ENCODE peak calls at places on chromosome 3, in four cellular contexts. One of them, this sample, is unnamed. For H3K27me3, the result is how much of the 10 kb centered on the place peaks cover.

GRCh38 chr3:149234671-149235245 is 13.1 kb upstream of the CP start:
- DNase-seq in tibial nerve: no peak
- DNase-seq in lung: no peak
- DNase-seq in right lobe of liver: no peak
- DNase-seq in this sample: no peak

GRCh38 chr3:42742688-42743087 is 30.4 kb downstream of the CCDC13 start:
- DNase-seq in tibial nerve: no peak
- DNase-seq in lung: no peak
- DNase-seq in right lobe of liver: no peak
- DNase-seq in this sample: peak

GRCh38 chr3:21672303-21672702 is 78.7 kb downstream of the ZNF385D start:
- DNase-seq in tibial nerve: no peak
- DNase-seq in lung: no peak
- DNase-seq in right lobe of liver: no peak
- DNase-seq in this sample: no peak

GRCh38 chr3:139108253-139108969 is 63.7 kb upstream of the PRR23C start:
- DNase-seq in tibial nerve: no peak
- DNase-seq in lung: peak
- DNase-seq in right lobe of liver: no peak
- DNase-seq in this sample: no peak

GRCh38 chr3:171204942-171205341 is 178.4 kb upstream of the SLC2A2 start:
- DNase-seq in tibial nerve: no peak
- DNase-seq in lung: no peak
- DNase-seq in right lobe of liver: no peak
- DNase-seq in this sample: no peak

GRCh38 chr3:33067484-33067883 is 29.5 kb downstream of the GLB1 start:
- DNase-seq in tibial nerve: no peak
- DNase-seq in lung: no peak
- DNase-seq in right lobe of liver: no peak
- DNase-seq in this sample: no peak

GRCh38 chr3:169634618-169635236 is 28.8 kb downstream of the MECOM start:
- DNase-seq in tibial nerve: no peak
- DNase-seq in lung: peak
- DNase-seq in right lobe of liver: no peak
- DNase-seq in this sample: no peak

GRCh38 chr3:28903171-28903601 is 377.7 kb upstream of the RBMS3 start:
- DNase-seq in tibial nerve: no peak
- DNase-seq in lung: no peak
- DNase-seq in right lobe of liver: no peak
- DNase-seq in this sample: peak

GRCh38 chr3:130896101-130896500 is 2.2 kb downstream of the ATP2C1 start:
- DNase-seq in tibial nerve: no peak
- DNase-seq in lung: no peak
- DNase-seq in right lobe of liver: no peak
- DNase-seq in this sample: no peak

GRCh38 chr3:135458539-135458938 is 507.0 kb upstream of the PPP2R3A start:
- DNase-seq in tibial nerve: no peak
- DNase-seq in lung: no peak
- DNase-seq in right lobe of liver: no peak
- DNase-seq in this sample: no peak
- H3K27me3 ChIP-seq in tibial nerve: under half
- H3K27me3 ChIP-seq in lung: under half
- H3K27me3 ChIP-seq in right lobe of liver: under half
- H3K27me3 ChIP-seq in this sample: under half

GRCh38 chr3:122992138-122992537 is 35.4 kb downstream of the SEMA5B start:
- DNase-seq in tibial nerve: no peak
- DNase-seq in lung: no peak
- DNase-seq in right lobe of liver: no peak
- DNase-seq in this sample: no peak
- H3K27me3 ChIP-seq in tibial nerve: under half
- H3K27me3 ChIP-seq in lung: under half
- H3K27me3 ChIP-seq in right lobe of liver: under half
- H3K27me3 ChIP-seq in this sample: under half

GRCh38 chr3:160224256-160224655 is 966 bp upstream of the C3orf80 start:
- DNase-seq in tibial nerve: no peak
- DNase-seq in lung: no peak
- DNase-seq in right lobe of liver: no peak
- DNase-seq in this sample: no peak
- H3K27me3 ChIP-seq in tibial nerve: under half
- H3K27me3 ChIP-seq in lung: under half
- H3K27me3 ChIP-seq in right lobe of liver: under half
- H3K27me3 ChIP-seq in this sample: under half

GRCh38 chr3:10762116-10762515 is 53.9 kb upstream of the SLC6A11 start:
- DNase-seq in tibial nerve: no peak
- DNase-seq in lung: no peak
- DNase-seq in right lobe of liver: no peak
- DNase-seq in this sample: no peak
- H3K27me3 ChIP-seq in tibial nerve: under half
- H3K27me3 ChIP-seq in lung: under half
- H3K27me3 ChIP-seq in right lobe of liver: under half
- H3K27me3 ChIP-seq in this sample: under half

DNA sequence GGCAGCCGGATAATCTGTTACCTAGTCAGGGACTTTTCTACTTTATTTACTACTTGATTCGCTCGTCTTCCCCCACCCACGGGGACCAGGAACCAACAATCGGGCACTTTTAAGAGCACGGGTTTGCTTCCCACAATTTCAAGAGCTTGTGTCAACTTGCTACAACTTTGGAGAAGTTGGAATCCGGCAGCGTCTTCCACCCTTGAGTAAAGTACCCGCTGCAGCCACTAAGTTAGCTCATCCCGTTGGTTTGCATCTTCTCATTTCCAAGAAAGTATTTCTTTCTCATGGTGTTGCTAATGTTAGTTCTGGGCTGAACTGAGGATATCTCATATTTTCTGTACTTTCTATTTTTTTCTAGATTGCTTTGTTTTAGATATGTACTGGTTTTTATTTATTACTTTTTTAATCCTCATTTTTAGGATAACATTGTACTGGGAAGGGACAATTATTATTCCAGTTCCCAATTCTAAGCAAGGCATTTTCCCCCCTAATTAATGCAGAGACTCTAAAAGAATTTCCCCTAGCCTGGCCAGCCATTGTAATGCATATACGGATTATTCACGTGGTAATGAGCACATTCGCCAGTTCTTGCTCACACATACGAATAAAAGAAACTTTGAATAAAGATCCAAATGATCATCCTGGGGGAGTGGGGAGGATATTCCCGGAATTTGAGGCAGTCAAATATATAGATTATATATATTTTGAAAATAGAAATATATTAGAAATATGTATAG is 4.0 kb downstream of the SOX2 start:
- DNase-seq in tibial nerve: no peak
- DNase-seq in lung: no peak
- DNase-seq in right lobe of liver: no peak
- DNase-seq in this sample: no peak
- H3K27me3 ChIP-seq in tibial nerve: under half
- H3K27me3 ChIP-seq in lung: under half
- H3K27me3 ChIP-seq in right lobe of liver: half or more
- H3K27me3 ChIP-seq in this sample: half or more

GRCh38 chr3:62379206-62379834 is 6.0 kb upstream of the FEZF2 start:
- DNase-seq in tibial nerve: no peak
- DNase-seq in lung: no peak
- DNase-seq in right lobe of liver: no peak
- DNase-seq in this sample: no peak
- H3K27me3 ChIP-seq in tibial nerve: under half
- H3K27me3 ChIP-seq in lung: under half
- H3K27me3 ChIP-seq in right lobe of liver: under half
- H3K27me3 ChIP-seq in this sample: under half

GRCh38 chr3:128427175-128427857 is 39.4 kb downstream of the DNAJB8 start:
- DNase-seq in tibial nerve: no peak
- DNase-seq in lung: no peak
- DNase-seq in right lobe of liver: no peak
- DNase-seq in this sample: no peak
- H3K27me3 ChIP-seq in tibial nerve: under half
- H3K27me3 ChIP-seq in lung: under half
- H3K27me3 ChIP-seq in right lobe of liver: under half
- H3K27me3 ChIP-seq in this sample: under half

DNA sequence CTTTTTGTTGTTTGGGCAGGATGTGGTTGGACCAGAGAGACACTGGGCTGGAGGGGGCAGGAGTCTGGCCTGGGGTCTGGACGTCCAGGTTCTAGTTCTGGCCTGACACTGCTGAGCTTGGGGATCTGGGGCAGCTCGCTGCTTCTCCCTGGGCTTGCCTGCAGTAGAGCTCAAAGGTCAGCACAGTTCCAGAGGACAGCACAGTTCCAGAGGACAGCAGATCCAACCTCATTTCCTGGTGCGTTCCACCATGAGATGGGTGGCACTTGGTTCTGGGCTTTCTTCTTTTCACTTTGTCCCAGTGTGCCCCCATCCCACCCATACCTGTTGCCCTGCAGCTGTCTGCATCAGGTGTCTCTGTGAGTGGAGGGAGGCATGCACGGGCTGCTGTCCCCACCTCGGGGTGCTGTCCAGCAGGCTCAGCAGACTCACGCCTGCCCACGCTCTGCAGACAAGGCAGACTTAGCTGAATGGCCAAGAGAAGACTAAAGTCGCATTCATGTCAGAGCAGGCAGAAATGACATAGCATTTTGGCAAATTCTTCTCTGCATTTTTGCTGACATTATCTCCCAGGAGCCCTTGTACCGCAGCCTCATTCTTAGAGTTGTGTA is 16.7 kb downstream of the CACNA2D3 start:
- DNase-seq in tibial nerve: no peak
- DNase-seq in lung: no peak
- DNase-seq in right lobe of liver: no peak
- DNase-seq in this sample: no peak
- H3K27me3 ChIP-seq in tibial nerve: under half
- H3K27me3 ChIP-seq in lung: under half
- H3K27me3 ChIP-seq in right lobe of liver: under half
- H3K27me3 ChIP-seq in this sample: under half

DNA sequence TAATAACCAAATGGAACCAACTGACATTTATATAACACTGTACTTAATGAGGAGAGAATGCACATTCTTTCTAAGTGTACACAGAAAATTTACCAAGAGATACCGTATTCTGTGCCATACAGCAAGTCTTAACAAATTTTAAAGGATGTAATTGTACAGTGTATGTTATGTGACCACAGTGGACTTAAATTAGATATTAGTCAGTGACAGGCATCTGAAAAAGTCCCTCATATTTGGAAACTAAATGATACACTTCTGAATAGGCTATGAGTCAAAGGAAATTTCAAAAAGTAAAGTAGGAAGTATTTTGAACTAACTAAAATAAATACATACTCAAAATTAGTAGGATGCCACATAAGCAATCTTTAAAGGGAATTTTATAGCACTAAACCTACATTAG is 59.6 kb upstream of the P3H2 start:
- DNase-seq in tibial nerve: no peak
- DNase-seq in lung: no peak
- DNase-seq in right lobe of liver: no peak
- DNase-seq in this sample: no peak
- H3K27me3 ChIP-seq in tibial nerve: under half
- H3K27me3 ChIP-seq in lung: under half
- H3K27me3 ChIP-seq in right lobe of liver: under half
- H3K27me3 ChIP-seq in this sample: under half